ENCODE peak calls at places on chromosomes 11 and 22, in four cellular contexts. L is left ventricle myocardium inferior; S is cardiac muscle cell; P is CD8-positive, alpha-beta T cell. C is an unnamed sample.

GRCh38 chr11:85988780-85989179 is 80.1 kb downstream of the PICALM start:
- DNase-seq in S (no peak), L (no peak), P (no peak), C (no peak)

GRCh38 chr11:36618025-36618700 is 20.1 kb upstream of the RAG2 start:
- DNase-seq in S (no peak), P (no peak), L (no peak), C (no peak)

GRCh38 chr22:41762980-41763779 is 37.3 kb upstream of the CCDC134 start:
- DNase-seq in S (peak; percentile 65), P (peak; percentile 45), L (no peak), C (no peak)

GRCh38 chr11:62709262-62710000 is 2.0 kb downstream of the GNG3 start:
- DNase-seq in P (peak; percentile 96), S (peak; percentile 99), L (peak; percentile 98), C (peak; percentile 97)

GRCh38 chr11:13009921-13010736 is 1.0 kb downstream of the RASSF10 start:
- DNase-seq in L (no peak), S (peak; percentile 56), P (no peak), C (no peak)

GRCh38 chr22:40648386-40648785 is 11.9 kb upstream of the MRTFA start:
- DNase-seq in S (no peak), L (no peak), P (no peak), C (no peak)

GRCh38 chr11:47611240-47611863 is 17.1 kb upstream of the C1QTNF4 start:
- DNase-seq in L (no peak), P (no peak), S (no peak), C (no peak)

GRCh38 chr11:123195182-123196059 is at the start of gene CLMP:
- DNase-seq in P (no peak), S (peak; percentile 35), L (peak; percentile 33), C (peak; percentile 70)

GRCh38 chr11:35404397-35404775 is 15.0 kb downstream of the SLC1A2 start:
- DNase-seq in L (no peak), S (peak; percentile 57), P (no peak), C (peak; percentile 38)

GRCh38 chr11:118791961-118792578 is 1.1 kb upstream of the DDX6 start:
- DNase-seq in P (peak; percentile 45), L (no peak), S (no peak), C (no peak)

GRCh38 chr11:121654506-121655480 is 202.0 kb upstream of the SORL1-AS1 start:
- DNase-seq in L (no peak), P (no peak), S (no peak), C (peak; percentile 72)

GRCh38 chr11:118441770-118442169 is 5.5 kb downstream of the KMT2A start:
- DNase-seq in S (no peak), P (no peak), L (no peak), C (no peak)

GRCh38 chr22:29635734-29636357 is 32.4 kb downstream of the NF2 start:
- DNase-seq in S (peak; percentile 61), L (no peak), P (no peak), C (peak; percentile 78)

GRCh38 chr22:32880061-32880460 is 78.6 kb downstream of the TIMP3 start:
- DNase-seq in P (no peak), L (no peak), S (no peak), C (peak; percentile 76)

GRCh38 chr22:31081963-31082605 is 966 bp downstream of the SMTN start:
- DNase-seq in L (no peak), P (no peak), S (no peak), C (peak; percentile 51)

GRCh38 chr11:12546660-12547059 is 127.6 kb upstream of the TEAD1 start:
- DNase-seq in S (no peak), L (no peak), P (no peak), C (no peak)

GRCh38 chr22:25100972-25101371 is 98.7 kb upstream of the CRYBB3 start:
- DNase-seq in S (no peak), P (no peak), L (no peak), C (peak; percentile 16)

GRCh38 chr22:49046546-49047305 is 780.9 kb downstream of the BRD1 start:
- DNase-seq in L (no peak), P (no peak), S (peak; percentile 73), C (no peak)

GRCh38 chr11:31557991-31558390 is 48.4 kb downstream of the ELP4 start:
- DNase-seq in S (no peak), P (no peak), L (no peak), C (peak; percentile 2)

GRCh38 chr22:32219030-32219429 is 14.2 kb upstream of the RFPL2 start:
- DNase-seq in L (no peak), S (no peak), P (no peak), C (no peak)

GRCh38 chr11:74680703-74681531 is 50.3 kb downstream of the CHRDL2 start:
- DNase-seq in L (no peak), S (no peak), P (no peak), C (no peak)

GRCh38 chr22:43185860-43186261 is 1.1 kb downstream of the TTLL12 start:
- DNase-seq in P (no peak), L (peak; percentile 67), S (peak; percentile 23), C (peak; percentile 29)

GRCh38 chr11:113082501-113082900 is 121.3 kb downstream of the NCAM1 start:
- DNase-seq in P (no peak), L (no peak), S (no peak), C (no peak)

GRCh38 chr11:112612283-112612849 is 348.9 kb upstream of the NCAM1 start:
- DNase-seq in P (no peak), S (peak; percentile 42), L (no peak), C (no peak)

GRCh38 chr11:13940611-13941256 is 21.8 kb upstream of the SPON1 start:
- DNase-seq in S (no peak), L (no peak), P (peak; percentile 31), C (no peak)

GRCh38 chr22:39814899-39815298 is 78.7 kb downstream of the ENTHD1 start:
- DNase-seq in P (no peak), L (no peak), S (no peak), C (no peak)

GRCh38 chr22:27487600-27488450 is 313.7 kb downstream of the MN1 start:
- DNase-seq in L (no peak), P (no peak), S (no peak), C (peak; percentile 49)

GRCh38 chr11:122317337-122317736 is 201.3 kb upstream of the BLID start:
- DNase-seq in P (no peak), L (no peak), S (no peak), C (peak; percentile 87)

DNA sequence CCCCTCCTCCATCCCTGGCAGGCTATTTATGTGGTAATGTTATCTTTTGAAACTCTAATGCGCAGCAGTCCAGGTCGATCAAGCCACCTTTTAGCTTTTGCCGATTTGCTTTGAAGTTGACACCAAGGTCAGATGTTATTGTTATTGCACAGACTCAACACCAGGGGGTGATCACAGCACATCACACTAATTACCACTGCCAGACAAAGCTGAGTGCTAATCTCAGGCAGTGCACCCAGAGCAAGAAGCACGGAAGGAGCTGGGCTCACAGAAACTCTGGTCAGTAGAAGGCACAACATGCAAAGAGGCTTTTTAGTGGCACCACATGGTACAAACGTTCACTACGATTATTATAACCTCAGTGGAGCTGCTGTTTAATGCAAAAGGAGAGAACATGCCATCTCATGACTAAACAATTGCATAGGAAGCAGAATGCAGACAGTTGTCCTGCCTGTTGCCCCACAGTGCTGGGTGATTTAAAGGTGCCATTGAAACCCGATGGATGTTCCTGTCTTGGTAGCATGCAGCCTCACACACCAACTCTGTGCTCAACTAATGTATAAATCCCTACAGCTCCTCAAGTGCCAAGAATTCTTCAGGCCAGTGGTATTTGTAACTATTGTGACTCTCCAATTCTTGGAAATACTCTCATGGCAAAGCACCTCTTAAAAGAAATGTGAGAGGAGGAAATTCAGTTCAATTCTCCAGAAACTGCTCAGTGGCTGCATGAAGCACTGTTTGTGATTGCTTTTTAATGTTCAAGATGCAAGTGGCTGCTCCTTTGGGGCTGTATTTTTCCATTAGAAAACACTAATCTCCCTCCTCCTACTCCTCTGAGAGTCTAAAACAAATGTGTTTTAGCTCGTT is 353.9 kb upstream of the DDI1 start:
- DNase-seq in S (peak; percentile 81), L (peak; percentile 19), P (peak; percentile 22), C (peak; percentile 93)
- TF ChIP-seq CTCF in S (peak; percentile 84), L (peak; percentile 88), P (peak; percentile 35), C (peak; percentile 78)

GRCh38 chr11:77115181-77115611 is 12.6 kb downstream of the OMP start:
- DNase-seq in P (no peak), S (no peak), L (no peak), C (no peak)
- TF ChIP-seq CTCF in P (no peak), S (no peak), L (no peak), C (peak; percentile 26)

GRCh38 chr11:120182790-120183491 is 27.9 kb upstream of the OAF start:
- DNase-seq in L (peak; percentile 53), S (peak; percentile 74), P (no peak), C (peak; percentile 53)
- TF ChIP-seq CTCF in L (peak; percentile 56), S (peak; percentile 50), P (no peak), C (peak; percentile 47)

DNA sequence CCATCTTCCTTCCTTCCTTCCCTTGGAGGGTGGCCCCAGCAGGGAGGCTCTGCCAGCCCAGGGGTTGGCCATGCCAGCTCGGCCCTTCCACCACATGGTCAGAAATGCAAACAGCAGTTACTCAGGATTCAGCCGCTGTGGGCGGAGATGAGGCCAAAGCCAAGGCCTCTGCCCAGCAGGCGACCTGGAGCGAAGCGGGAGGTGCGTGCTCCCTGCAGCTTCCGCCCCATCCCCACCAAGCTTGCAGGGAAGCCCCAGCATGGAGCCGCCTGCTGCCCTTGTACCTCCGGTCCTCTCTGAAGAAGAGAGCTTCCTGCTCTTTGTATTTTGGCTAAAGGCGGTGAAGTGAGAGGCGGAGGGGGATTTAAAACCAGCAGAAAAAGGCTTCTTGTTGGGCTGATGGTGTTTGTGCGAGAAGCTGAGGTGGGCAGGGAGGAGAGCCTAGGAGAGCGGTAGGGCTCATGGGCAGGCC is 50.4 kb downstream of the ANO1 start:
- DNase-seq in S (no peak), L (no peak), P (no peak), C (no peak)
- TF ChIP-seq CTCF in S (no peak), L (no peak), P (no peak), C (no peak)

GRCh38 chr11:66315498-66315885 is 1.4 kb downstream of the CD248 start:
- DNase-seq in S (no peak), P (no peak), L (no peak), C (no peak)

GRCh38 chr11:66315921-66316811 is 678 bp downstream of the CD248 start:
- DNase-seq in P (peak; percentile 48), L (no peak), S (no peak), C (no peak)

GRCh38 chr11:66317766-66318575 is 1.1 kb upstream of the CD248 start:
- DNase-seq in L (peak; percentile 60), S (no peak), P (peak; percentile 86), C (peak; percentile 95)

GRCh38 chr11:66317322-66317765 is 500 bp upstream of the CD248 start:
- DNase-seq in L (peak; percentile 67), P (peak; percentile 59), S (peak; percentile 36), C (peak; percentile 72)

GRCh38 chr11:66316849-66317251 is at the start of gene CD248:
- DNase-seq in S (peak; percentile 89), P (peak; percentile 52), L (peak; percentile 87), C (peak; percentile 83)
- TF ChIP-seq CTCF in S (no peak), P (no peak), L (no peak), C (no peak)

GRCh38 chr11:17986711-17987220 is 26.1 kb downstream of the SERGEF start:
- DNase-seq in P (no peak), S (no peak), L (no peak), C (peak; percentile 5)
- TF ChIP-seq CTCF in P (no peak), S (peak; percentile 25), L (no peak), C (peak; percentile 25)

C was measured in fibroblast of the aortic adventitia.